ENCODE peak calls at places on chromosomes 12 and 14, in four cellular contexts. V, R, H and I are unnamed samples.

GRCh38 chr12:130579231-130579630 is 136.9 kb downstream of the RIMBP2 start:
- DNase-seq in V (no peak), R (no peak), H (no peak), I (no peak)

GRCh38 chr14:37592288-37593274 is 2.5 kb downstream of the FOXA1 start:
- DNase-seq in V (no peak), R (no peak), H (no peak), I (no peak)

GRCh38 chr12:91985002-91985767 is 160.5 kb downstream of the BTG1 start:
- DNase-seq in V (no peak), R (no peak), H (no peak), I (no peak)

GRCh38 chr12:1803736-1804135 is 16.6 kb upstream of the LRTM2 start:
- DNase-seq in V (no peak), R (no peak), H (no peak), I (no peak)

GRCh38 chr12:28172434-28173030 is 17.7 kb upstream of the CCDC91 start:
- DNase-seq in V (no peak), R (peak; percentile 37), H (no peak), I (no peak)

GRCh38 chr12:109069307-109070231 is 17.2 kb downstream of the USP30 start:
- DNase-seq in V (no peak), R (no peak), H (no peak), I (no peak)

GRCh38 chr14:52275372-52275771 is 7.9 kb downstream of the PTGDR start:
- DNase-seq in V (no peak), R (no peak), H (no peak), I (no peak)

GRCh38 chr12:103884316-103884715 is 43.3 kb upstream of the NT5DC3 start:
- DNase-seq in V (no peak), R (no peak), H (no peak), I (peak; percentile 10)

GRCh38 chr14:101839236-101839635 is 77.7 kb downstream of the PPP2R5C start:
- DNase-seq in V (no peak), R (no peak), H (no peak), I (no peak)